ENCODE peak calls at places on chromosome 9, in ten cellular contexts. G is fibroblast of lung, S is OCI-LY7, A is testis, Z is aorta, B is upper lobe of right lung, E is upper lobe of left lung, I is IMR-90, W is right cardiac atrium, X is endodermal cell. M is an unnamed sample.

GRCh38 chr9:84138543-84138942 is 157.9 kb downstream of the RMI1 start:
- DNase-seq in G (no peak), S (no peak), A (no peak), Z (no peak), B (no peak), E (no peak), I (no peak), W (no peak), X (no peak), M (no peak)

GRCh38 chr9:84846501-84847323 is 177.2 kb downstream of the NTRK2 start:
- DNase-seq in G (peak; percentile 17), S (no peak), A (no peak), Z (no peak), B (no peak), E (no peak), I (no peak), W (no peak), X (no peak), M (no peak)

GRCh38 chr9:76400534-76401096 is 6.4 kb upstream of the RFK start:
- DNase-seq in G (no peak), S (no peak), A (no peak), Z (no peak), B (no peak), E (no peak), I (peak; percentile 54), W (no peak), X (no peak), M (no peak)

GRCh38 chr9:130183133-130183762 is 11.0 kb downstream of the NCS1 start:
- DNase-seq in G (peak; percentile 81), S (no peak), A (no peak), Z (peak; percentile 87), B (no peak), E (no peak), I (peak; percentile 71), W (peak; percentile 59), X (peak; percentile 76), M (no peak)

GRCh38 chr9:15271403-15271802 is 35.6 kb downstream of the TTC39B start:
- DNase-seq in G (no peak), S (no peak), A (no peak), Z (no peak), B (no peak), E (no peak), I (no peak), W (no peak), X (peak; percentile 59), M (no peak)

GRCh38 chr9:112091805-112092204 is 83.3 kb downstream of the SUSD1 start:
- DNase-seq in G (peak; percentile 22), S (no peak), A (peak; percentile 67), Z (no peak), B (no peak), E (no peak), I (peak; percentile 36), W (peak; percentile 41), X (peak; percentile 66), M (no peak)

GRCh38 chr9:107269681-107270080 is 13.4 kb upstream of the RAD23B start:
- DNase-seq in G (no peak), S (no peak), A (no peak), Z (no peak), B (no peak), E (no peak), I (peak; percentile 55), W (no peak), X (no peak), M (no peak)

GRCh38 chr9:127611796-127612790 is at the start of gene STXBP1:
- DNase-seq in G (peak; percentile 70), S (peak; percentile 90), A (peak; percentile 92), Z (peak; percentile 89), B (peak; percentile 94), E (peak; percentile 87), I (peak; percentile 76), W (peak; percentile 97), X (peak; percentile 95), M (peak; percentile 79)

GRCh38 chr9:131096490-131097258 is at the start of gene AIF1L:
- DNase-seq in G (no peak), S (no peak), A (peak; percentile 43), Z (no peak), B (peak; percentile 73), E (peak; percentile 34), I (no peak), W (peak; percentile 71), X (peak; percentile 97), M (no peak)

GRCh38 chr9:33416996-33417395 is 14.6 kb upstream of the AQP7 start:
- DNase-seq in G (no peak), S (no peak), A (no peak), Z (no peak), B (no peak), E (no peak), I (no peak), W (no peak), X (no peak), M (peak; percentile 26)
- H3K9me3 ChIP-seq in G (no peaks in the 10 kb centered on the region), S (no peaks in the 10 kb centered on the region), A (no peaks in the 10 kb centered on the region), Z (no peaks in the 10 kb centered on the region), B (no peaks in the 10 kb centered on the region), E (no peaks in the 10 kb centered on the region), I (no peaks in the 10 kb centered on the region), W (no peaks in the 10 kb centered on the region), X (no peaks in the 10 kb centered on the region), M (no peaks in the 10 kb centered on the region)

GRCh38 chr9:24738421-24738961 is 192.8 kb upstream of the IZUMO3 start:
- DNase-seq in G (no peak), S (no peak), A (no peak), Z (no peak), B (peak; percentile 53), E (no peak), I (no peak), W (peak; percentile 29), X (no peak), M (no peak)
- H3K9me3 ChIP-seq in G (no peaks in the 10 kb centered on the region), S (no peaks in the 10 kb centered on the region), A (no peaks in the 10 kb centered on the region), Z (no peaks in the 10 kb centered on the region), B (no peaks in the 10 kb centered on the region), E (no peaks in the 10 kb centered on the region), I (peaks cover 3% of the 10 kb centered on the region), W (no peaks in the 10 kb centered on the region), X (no peaks in the 10 kb centered on the region), M (no peaks in the 10 kb centered on the region)

GRCh38 chr9:114759512-114759911 is 46.3 kb downstream of the TNFSF15 start:
- DNase-seq in G (no peak), S (no peak), A (no peak), Z (no peak), B (no peak), E (no peak), I (no peak), W (no peak), X (no peak), M (no peak)
- H3K9me3 ChIP-seq in G (no peaks in the 10 kb centered on the region), S (no peaks in the 10 kb centered on the region), A (no peaks in the 10 kb centered on the region), Z (peaks cover 4% of the 10 kb centered on the region), B (no peaks in the 10 kb centered on the region), E (no peaks in the 10 kb centered on the region), I (peaks cover 7% of the 10 kb centered on the region), W (no peaks in the 10 kb centered on the region), X (no peaks in the 10 kb centered on the region), M (no peaks in the 10 kb centered on the region)

DNA sequence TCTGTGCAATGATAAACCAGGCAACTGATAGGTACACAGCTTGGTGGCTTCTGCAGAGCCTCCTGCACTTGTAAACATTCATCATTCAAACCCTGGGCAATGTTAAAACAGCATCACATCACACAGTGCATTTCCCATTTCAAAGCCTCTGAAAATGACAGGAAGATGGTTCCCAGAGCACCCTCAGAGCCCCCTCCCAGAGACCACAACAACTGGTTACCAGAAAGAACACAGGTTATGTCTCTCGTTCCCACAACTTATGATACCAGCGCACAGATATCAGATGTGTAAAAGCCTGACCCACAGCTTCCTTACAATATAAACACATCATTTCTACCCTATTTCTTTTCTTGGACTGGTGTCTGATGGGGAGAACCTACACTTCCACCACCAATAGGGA is 248.7 kb downstream of the AUH start:
- DNase-seq in G (no peak), S (no peak), A (no peak), Z (no peak), B (no peak), E (no peak), I (no peak), W (no peak), X (no peak), M (no peak)
- H3K9me3 ChIP-seq in G (no peaks in the 10 kb centered on the region), S (no peaks in the 10 kb centered on the region), A (no peaks in the 10 kb centered on the region), Z (peaks cover 2% of the 10 kb centered on the region), B (no peaks in the 10 kb centered on the region), E (no peaks in the 10 kb centered on the region), I (peaks cover 15% of the 10 kb centered on the region), W (no peaks in the 10 kb centered on the region), X (peaks cover 22% of the 10 kb centered on the region), M (peaks cover 3% of the 10 kb centered on the region)

GRCh38 chr9:24051587-24051986 is 225.5 kb upstream of the ELAVL2 start:
- DNase-seq in G (no peak), S (no peak), A (no peak), Z (no peak), B (no peak), E (no peak), I (no peak), W (no peak), X (no peak), M (no peak)
- H3K9me3 ChIP-seq in G (no peaks in the 10 kb centered on the region), S (no peaks in the 10 kb centered on the region), A (no peaks in the 10 kb centered on the region), Z (no peaks in the 10 kb centered on the region), B (no peaks in the 10 kb centered on the region), E (no peaks in the 10 kb centered on the region), I (peaks cover 3% of the 10 kb centered on the region), W (no peaks in the 10 kb centered on the region), X (no peaks in the 10 kb centered on the region), M (no peaks in the 10 kb centered on the region)

GRCh38 chr9:1210954-1211353 is 160.8 kb downstream of the DMRT2 start:
- DNase-seq in G (no peak), S (no peak), A (no peak), Z (no peak), B (no peak), E (no peak), I (no peak), W (no peak), X (no peak), M (no peak)
- H3K9me3 ChIP-seq in G (no peaks in the 10 kb centered on the region), S (no peaks in the 10 kb centered on the region), A (no peaks in the 10 kb centered on the region), Z (no peaks in the 10 kb centered on the region), B (no peaks in the 10 kb centered on the region), E (no peaks in the 10 kb centered on the region), I (peaks cover 6% of the 10 kb centered on the region), W (no peaks in the 10 kb centered on the region), X (no peaks in the 10 kb centered on the region), M (no peaks in the 10 kb centered on the region)

DNA sequence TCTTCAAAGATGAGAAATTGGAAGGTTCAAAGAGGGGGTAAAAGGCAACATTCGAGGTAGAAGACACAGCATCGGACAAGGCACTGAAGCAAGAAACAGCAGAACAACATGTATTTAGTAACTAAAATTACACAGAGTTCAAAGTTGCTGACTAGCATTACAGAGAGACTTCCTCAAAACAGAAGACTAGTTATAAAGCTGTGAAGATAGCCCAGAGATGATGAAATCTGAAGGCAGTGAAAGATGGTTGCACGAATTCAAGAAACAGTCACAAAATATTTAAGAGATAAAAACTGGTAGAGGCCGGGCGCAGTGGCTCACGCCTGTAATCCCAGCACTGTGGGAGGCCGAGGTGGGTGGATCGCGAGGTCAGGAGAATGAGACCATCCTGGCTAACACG is 16.3 kb downstream of the MAPKAP1 start:
- DNase-seq in G (no peak), S (no peak), A (no peak), Z (no peak), B (no peak), E (no peak), I (no peak), W (no peak), X (no peak), M (no peak)
- H3K9me3 ChIP-seq in G (no peaks in the 10 kb centered on the region), S (no peaks in the 10 kb centered on the region), A (no peaks in the 10 kb centered on the region), Z (no peaks in the 10 kb centered on the region), B (no peaks in the 10 kb centered on the region), E (no peaks in the 10 kb centered on the region), I (no peaks in the 10 kb centered on the region), W (no peaks in the 10 kb centered on the region), X (no peaks in the 10 kb centered on the region), M (no peaks in the 10 kb centered on the region)

GRCh38 chr9:99822096-99822595 is 461 bp downstream of the NR4A3 start:
- DNase-seq in G (no peak), S (no peak), A (no peak), Z (no peak), B (no peak), E (peak; percentile 40), I (no peak), W (no peak), X (no peak), M (no peak)
- H3K9me3 ChIP-seq in G (no peaks in the 10 kb centered on the region), S (no peaks in the 10 kb centered on the region), A (no peaks in the 10 kb centered on the region), Z (no peaks in the 10 kb centered on the region), B (no peaks in the 10 kb centered on the region), E (no peaks in the 10 kb centered on the region), I (no peaks in the 10 kb centered on the region), W (no peaks in the 10 kb centered on the region), X (no peaks in the 10 kb centered on the region), M (no peaks in the 10 kb centered on the region)

M was measured in T-helper 17 cell.